ENCODE peak calls at places on chromosomes 16 and 17, in six cellular contexts. One of them, this sample, is unnamed.

GRCh38 chr16:50666658-50667496 is 14.2 kb downstream of the SNX20 start:
- DNase-seq in trophoblast cell: no peak
- DNase-seq in H1: no peak
- DNase-seq in IMR-90: no peak
- DNase-seq in neuronal stem cell: no peak
- DNase-seq in mesenchymal stem cell: no peak
- DNase-seq in this sample: peak

GRCh38 chr16:50836121-50836541 is 94.2 kb downstream of the CYLD start:
- DNase-seq in neuronal stem cell: no peak
- DNase-seq in trophoblast cell: no peak
- DNase-seq in IMR-90: no peak
- DNase-seq in H1: no peak
- DNase-seq in mesenchymal stem cell: no peak
- DNase-seq in this sample: no peak

GRCh38 chr17:7347630-7348477 is 4.1 kb upstream of the KCTD11 start:
- DNase-seq in IMR-90: no peak
- DNase-seq in mesenchymal stem cell: no peak
- DNase-seq in H1: no peak
- DNase-seq in neuronal stem cell: no peak
- DNase-seq in trophoblast cell: no peak
- DNase-seq in this sample: no peak

GRCh38 chr16:9778879-9779278 is 403.3 kb downstream of the GRIN2A start:
- DNase-seq in neuronal stem cell: no peak
- DNase-seq in mesenchymal stem cell: no peak
- DNase-seq in H1: no peak
- DNase-seq in trophoblast cell: no peak
- DNase-seq in IMR-90: no peak
- DNase-seq in this sample: no peak

GRCh38 chr16:53726625-53727024 is 22.7 kb downstream of the FTO start:
- DNase-seq in IMR-90: peak
- DNase-seq in H1: no peak
- DNase-seq in mesenchymal stem cell: peak
- DNase-seq in trophoblast cell: no peak
- DNase-seq in neuronal stem cell: peak
- DNase-seq in this sample: no peak

GRCh38 chr16:59047114-59047513 is 313.0 kb upstream of the GOT2 start:
- DNase-seq in H1: no peak
- DNase-seq in IMR-90: no peak
- DNase-seq in trophoblast cell: no peak
- DNase-seq in neuronal stem cell: no peak
- DNase-seq in mesenchymal stem cell: no peak
- DNase-seq in this sample: no peak

GRCh38 chr16:84514874-84515835 is 10.7 kb upstream of the MEAK7 start:
- DNase-seq in mesenchymal stem cell: no peak
- DNase-seq in neuronal stem cell: no peak
- DNase-seq in trophoblast cell: peak
- DNase-seq in H1: no peak
- DNase-seq in IMR-90: no peak
- DNase-seq in this sample: no peak

GRCh38 chr16:695355-696089 is 5.3 kb upstream of the WDR24 start:
- DNase-seq in mesenchymal stem cell: no peak
- DNase-seq in IMR-90: no peak
- DNase-seq in H1: no peak
- DNase-seq in neuronal stem cell: no peak
- DNase-seq in trophoblast cell: peak
- DNase-seq in this sample: peak

GRCh38 chr16:89510526-89510925 is 2.3 kb downstream of the SPG7 start:
- DNase-seq in neuronal stem cell: no peak
- DNase-seq in trophoblast cell: no peak
- DNase-seq in H1: no peak
- DNase-seq in mesenchymal stem cell: no peak
- DNase-seq in IMR-90: no peak
- DNase-seq in this sample: no peak

DNA sequence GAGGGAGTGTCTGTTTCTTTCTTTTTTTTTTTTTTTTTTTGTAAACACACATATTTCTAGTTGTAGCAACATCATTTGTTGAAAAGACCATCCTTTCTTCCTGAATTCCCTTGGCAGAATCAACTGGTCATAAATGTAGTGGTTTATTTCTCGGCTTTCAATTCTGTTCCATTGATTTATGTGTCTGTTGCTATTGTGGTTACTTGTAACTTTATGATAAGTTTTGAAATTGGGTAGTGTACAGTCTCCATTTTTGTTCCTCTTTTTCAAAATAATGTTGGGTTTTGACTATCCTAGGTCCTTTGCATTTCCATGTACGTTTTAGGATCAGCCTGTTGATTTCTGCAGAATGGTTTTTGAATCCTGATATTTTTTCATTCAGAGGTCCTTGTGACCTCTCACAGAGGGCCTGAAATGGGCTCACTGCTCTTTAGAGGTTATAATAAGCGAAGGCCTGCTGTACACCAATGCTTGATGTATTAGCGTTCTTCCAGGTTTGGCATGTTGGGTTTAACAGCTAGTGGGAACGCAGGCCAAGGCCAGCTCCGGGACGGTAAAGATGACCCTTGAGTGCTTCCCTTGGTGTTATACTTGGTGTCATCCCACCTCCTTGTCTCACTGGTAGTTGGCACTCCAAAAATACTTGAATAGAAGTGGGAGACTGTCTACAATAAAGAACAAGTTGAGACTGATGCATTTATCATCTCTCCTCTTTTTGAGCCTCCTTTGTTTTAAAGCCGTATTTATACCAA is 43.8 kb downstream of the ZNRF1 start:
- DNase-seq in H1: no peak
- DNase-seq in IMR-90: no peak
- DNase-seq in mesenchymal stem cell: no peak
- DNase-seq in trophoblast cell: no peak
- DNase-seq in neuronal stem cell: no peak
- DNase-seq in this sample: no peak
- H4K91ac ChIP-seq in H1: no peak
- H4K91ac ChIP-seq in IMR-90: no peak
- H4K91ac ChIP-seq in mesenchymal stem cell: no peak
- H4K91ac ChIP-seq in trophoblast cell: no peak
- H4K91ac ChIP-seq in neuronal stem cell: no peak
- H4K91ac ChIP-seq in this sample: no peak

GRCh38 chr17:61253293-61253801 is 146.3 kb upstream of the TBX2 start:
- DNase-seq in H1: no peak
- DNase-seq in trophoblast cell: no peak
- DNase-seq in IMR-90: no peak
- DNase-seq in neuronal stem cell: no peak
- DNase-seq in mesenchymal stem cell: no peak
- DNase-seq in this sample: no peak

GRCh38 chr17:61255609-61256008 is 144.0 kb upstream of the TBX2 start:
- DNase-seq in IMR-90: no peak
- DNase-seq in neuronal stem cell: no peak
- DNase-seq in H1: no peak
- DNase-seq in mesenchymal stem cell: no peak
- DNase-seq in trophoblast cell: no peak
- DNase-seq in this sample: no peak

GRCh38 chr17:61253937-61254677 is 145.5 kb upstream of the TBX2 start:
- DNase-seq in H1: no peak
- DNase-seq in mesenchymal stem cell: no peak
- DNase-seq in neuronal stem cell: no peak
- DNase-seq in IMR-90: no peak
- DNase-seq in trophoblast cell: no peak
- DNase-seq in this sample: no peak

GRCh38 chr17:61251939-61252865 is 147.4 kb upstream of the TBX2 start:
- DNase-seq in H1: no peak
- DNase-seq in trophoblast cell: no peak
- DNase-seq in IMR-90: peak
- DNase-seq in mesenchymal stem cell: peak
- DNase-seq in neuronal stem cell: no peak
- DNase-seq in this sample: no peak

DNA sequence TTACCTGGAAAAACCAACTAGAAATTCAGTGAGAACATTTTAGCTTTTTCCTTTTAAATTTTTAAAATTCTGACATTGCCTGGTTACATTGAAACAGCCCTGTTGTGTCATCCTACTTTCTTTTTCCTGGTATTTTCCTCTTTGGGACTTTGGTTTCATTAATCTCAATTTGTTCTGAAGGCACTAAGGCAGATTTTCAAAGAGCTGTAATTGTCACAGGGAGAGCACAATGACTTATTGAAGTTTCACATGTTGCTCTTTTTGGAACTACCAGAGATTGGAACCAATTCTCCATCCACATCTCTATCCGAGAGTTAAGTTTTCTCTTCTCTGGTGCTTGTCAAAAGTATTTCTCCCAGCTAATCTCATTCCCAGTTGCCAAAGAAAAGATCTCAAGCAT is 144.7 kb upstream of the TBX2 start:
- DNase-seq in IMR-90: no peak
- DNase-seq in neuronal stem cell: no peak
- DNase-seq in mesenchymal stem cell: peak
- DNase-seq in H1: no peak
- DNase-seq in trophoblast cell: no peak
- DNase-seq in this sample: no peak
- H4K91ac ChIP-seq in IMR-90: peak
- H4K91ac ChIP-seq in neuronal stem cell: no peak
- H4K91ac ChIP-seq in mesenchymal stem cell: no peak
- H4K91ac ChIP-seq in H1: no peak
- H4K91ac ChIP-seq in trophoblast cell: no peak
- H4K91ac ChIP-seq in this sample: no peak

GRCh38 chr17:4406386-4406785 is 27.4 kb upstream of the SPNS3 start:
- DNase-seq in IMR-90: no peak
- DNase-seq in neuronal stem cell: no peak
- DNase-seq in trophoblast cell: peak
- DNase-seq in mesenchymal stem cell: no peak
- DNase-seq in H1: no peak
- DNase-seq in this sample: no peak

GRCh38 chr17:4405699-4406098 is 28.0 kb upstream of the SPNS3 start:
- DNase-seq in IMR-90: no peak
- DNase-seq in trophoblast cell: no peak
- DNase-seq in mesenchymal stem cell: no peak
- DNase-seq in H1: no peak
- DNase-seq in neuronal stem cell: no peak
- DNase-seq in this sample: no peak

GRCh38 chr17:4409659-4410058 is 24.1 kb upstream of the SPNS3 start:
- DNase-seq in neuronal stem cell: no peak
- DNase-seq in mesenchymal stem cell: no peak
- DNase-seq in trophoblast cell: no peak
- DNase-seq in H1: no peak
- DNase-seq in IMR-90: peak
- DNase-seq in this sample: no peak

GRCh38 chr17:4407216-4407615 is 26.5 kb upstream of the SPNS3 start:
- DNase-seq in mesenchymal stem cell: no peak
- DNase-seq in H1: no peak
- DNase-seq in neuronal stem cell: no peak
- DNase-seq in IMR-90: no peak
- DNase-seq in trophoblast cell: peak
- DNase-seq in this sample: no peak

GRCh38 chr17:4407851-4408250 is 25.9 kb upstream of the SPNS3 start:
- DNase-seq in neuronal stem cell: no peak
- DNase-seq in H1: no peak
- DNase-seq in trophoblast cell: peak
- DNase-seq in IMR-90: no peak
- DNase-seq in mesenchymal stem cell: peak
- DNase-seq in this sample: no peak
- H4K91ac ChIP-seq in neuronal stem cell: no peak
- H4K91ac ChIP-seq in H1: no peak
- H4K91ac ChIP-seq in trophoblast cell: peak
- H4K91ac ChIP-seq in IMR-90: no peak
- H4K91ac ChIP-seq in mesenchymal stem cell: no peak
- H4K91ac ChIP-seq in this sample: no peak

DNA sequence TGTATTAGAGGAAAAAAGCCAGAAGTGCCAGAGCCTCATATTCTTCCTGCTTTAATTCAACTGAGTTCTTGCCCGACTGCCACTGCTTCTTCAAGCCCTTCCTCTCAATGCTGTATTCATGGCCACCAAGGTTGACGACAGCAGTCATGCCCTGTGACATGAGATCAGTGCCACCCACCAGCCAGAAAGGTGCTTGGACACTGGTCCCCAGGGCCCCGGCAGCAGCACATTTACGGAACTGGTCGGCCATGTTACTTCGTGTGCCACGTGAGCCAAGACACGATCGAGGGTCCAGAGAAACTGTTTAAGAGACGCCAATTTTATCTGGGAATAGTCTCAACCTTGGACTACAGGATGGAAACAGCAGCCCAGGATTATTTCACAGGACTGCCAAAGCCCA is 27.8 kb downstream of the MAP1LC3B start:
- DNase-seq in neuronal stem cell: no peak
- DNase-seq in H1: no peak
- DNase-seq in trophoblast cell: no peak
- DNase-seq in IMR-90: no peak
- DNase-seq in mesenchymal stem cell: no peak
- DNase-seq in this sample: no peak
- H4K91ac ChIP-seq in neuronal stem cell: no peak
- H4K91ac ChIP-seq in H1: no peak
- H4K91ac ChIP-seq in trophoblast cell: no peak
- H4K91ac ChIP-seq in IMR-90: no peak
- H4K91ac ChIP-seq in mesenchymal stem cell: no peak
- H4K91ac ChIP-seq in this sample: no peak

DNA sequence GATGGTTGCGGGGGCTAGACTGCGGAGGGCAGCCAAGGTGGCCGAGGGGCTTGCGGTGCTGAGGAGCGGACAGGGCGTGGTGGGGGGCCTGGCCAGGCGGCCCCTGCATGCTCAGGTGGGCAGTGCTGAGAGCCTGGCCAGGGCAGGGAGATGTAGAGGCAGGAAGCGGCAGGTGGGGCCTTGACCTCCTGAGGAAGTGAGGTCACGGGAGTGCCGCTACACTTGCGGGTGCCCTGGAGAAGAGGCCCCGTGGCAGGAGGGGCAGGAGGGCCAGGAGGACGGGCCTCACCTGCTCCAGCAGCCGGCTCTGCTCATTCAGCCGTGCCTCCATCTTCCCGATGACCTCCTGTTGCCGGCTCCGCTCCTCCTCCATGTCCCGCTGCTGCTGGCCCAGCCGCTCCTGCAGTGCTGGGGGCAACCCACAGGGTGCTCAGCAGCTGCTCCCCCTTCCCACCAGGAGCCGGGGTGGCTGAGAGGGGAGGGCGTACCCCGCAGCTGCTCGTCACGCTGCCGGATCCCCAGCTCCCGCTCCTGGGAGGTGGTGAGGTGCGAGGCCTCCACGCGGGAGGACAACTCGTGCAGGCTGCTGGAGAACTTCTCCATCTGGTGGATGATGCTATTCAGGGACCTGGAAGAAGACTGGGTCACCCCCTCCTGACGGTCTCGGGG is 12.9 kb upstream of the MRPL38 start:
- DNase-seq in trophoblast cell: no peak
- DNase-seq in mesenchymal stem cell: no peak
- DNase-seq in IMR-90: no peak
- DNase-seq in neuronal stem cell: no peak
- DNase-seq in H1: no peak
- DNase-seq in this sample: no peak
- H4K91ac ChIP-seq in trophoblast cell: no peak
- H4K91ac ChIP-seq in mesenchymal stem cell: no peak
- H4K91ac ChIP-seq in IMR-90: no peak
- H4K91ac ChIP-seq in neuronal stem cell: no peak
- H4K91ac ChIP-seq in H1: no peak
- H4K91ac ChIP-seq in this sample: no peak

DNA sequence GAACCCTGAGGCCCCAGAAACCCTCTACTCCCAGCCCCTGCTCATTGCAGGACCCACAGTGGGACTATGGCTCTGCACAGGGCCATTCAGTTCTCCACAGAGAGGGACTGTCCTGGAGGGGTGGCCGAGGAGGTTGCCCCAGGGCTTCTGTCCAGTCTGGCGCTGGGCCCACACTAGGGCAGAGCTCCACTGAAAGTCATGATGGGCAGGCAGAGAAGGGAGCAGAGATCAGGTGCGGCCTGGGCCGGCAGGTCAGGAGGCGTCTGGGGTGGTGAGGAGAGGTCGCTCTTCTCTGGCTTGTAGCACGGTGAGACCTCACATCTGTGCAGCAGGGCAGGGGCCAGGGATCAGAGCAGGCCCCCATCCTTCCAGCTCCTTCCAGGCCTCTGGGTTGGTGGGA is 13.0 kb upstream of the PIK3R6 start:
- DNase-seq in neuronal stem cell: no peak
- DNase-seq in trophoblast cell: no peak
- DNase-seq in IMR-90: no peak
- DNase-seq in mesenchymal stem cell: no peak
- DNase-seq in H1: no peak
- DNase-seq in this sample: no peak
- H4K91ac ChIP-seq in neuronal stem cell: no peak
- H4K91ac ChIP-seq in trophoblast cell: no peak
- H4K91ac ChIP-seq in IMR-90: no peak
- H4K91ac ChIP-seq in mesenchymal stem cell: no peak
- H4K91ac ChIP-seq in H1: no peak
- H4K91ac ChIP-seq in this sample: no peak

This sample was measured in H9.